ENCODE peak calls at places on chromosome 17, in ten cellular contexts. T, O, R, E, V, Q, J, A, Z and N are unnamed samples.

GRCh38 chr17:38853292-38854219 is at the start of gene RPL23:
- DNase-seq in T (peak; percentile 82), Z (peak; percentile 98), Q (peak; percentile 99), J (peak; percentile 93), R (peak; percentile 95), V (peak; percentile 99), A (peak; percentile 87), O (peak; percentile 98), E (peak; percentile 97), N (peak; percentile 97)

GRCh38 chr17:82767041-82767754 is 15.3 kb downstream of the TBCD start:
- DNase-seq in Z (no peak), A (no peak), Q (peak; percentile 71), O (peak; percentile 56), E (peak; percentile 65), V (peak; percentile 55), R (no peak), J (no peak), T (no peak), N (no peak)

GRCh38 chr17:40538019-40538935 is 27.0 kb downstream of the CCR7 start:
- DNase-seq in O (no peak), T (no peak), V (no peak), Q (no peak), R (peak; percentile 68), E (peak; percentile 89), J (peak; percentile 36), Z (peak; percentile 70), A (no peak), N (peak; percentile 95)

GRCh38 chr17:78924481-78925151 is 571 bp downstream of the TIMP2 start:
- DNase-seq in T (no peak), R (no peak), Z (no peak), J (peak; percentile 70), V (peak; percentile 43), E (no peak), O (peak; percentile 42), A (no peak), Q (peak; percentile 53), N (peak; percentile 22)

GRCh38 chr17:75513667-75514052 is 1.7 kb downstream of the CASKIN2 start:
- DNase-seq in E (no peak), O (no peak), T (no peak), R (no peak), V (no peak), Z (no peak), J (no peak), A (no peak), Q (no peak), N (no peak)

GRCh38 chr17:9522074-9522473 is 53.5 kb downstream of the STX8 start:
- DNase-seq in T (no peak), V (peak; percentile 53), A (no peak), O (peak; percentile 48), R (peak; percentile 15), Q (peak; percentile 62), J (no peak), E (no peak), Z (no peak), N (no peak)

GRCh38 chr17:13581925-13582324 is 19.8 kb downstream of the HS3ST3A1 start:
- DNase-seq in A (no peak), T (no peak), V (no peak), R (no peak), Q (no peak), E (no peak), J (no peak), O (no peak), Z (no peak), N (no peak)

GRCh38 chr17:20920813-20921199 is 122.0 kb downstream of the USP22 start:
- DNase-seq in E (no peak), J (no peak), O (no peak), T (no peak), Z (no peak), Q (no peak), A (no peak), V (no peak), R (no peak), N (no peak)

GRCh38 chr17:81422776-81423697 is 27.8 kb downstream of the BAHCC1 start:
- DNase-seq in V (peak; percentile 93), Q (peak; percentile 91), J (peak; percentile 85), R (peak; percentile 63), Z (peak; percentile 92), E (peak; percentile 84), O (peak; percentile 50), T (no peak), A (no peak), N (peak; percentile 94)

GRCh38 chr17:34980681-34981537 is 597 bp downstream of the LIG3 start:
- DNase-seq in R (peak; percentile 53), Z (peak; percentile 91), O (peak; percentile 76), E (peak; percentile 81), Q (peak; percentile 87), V (peak; percentile 77), J (no peak), A (peak; percentile 27), T (peak; percentile 55), N (peak; percentile 71)

GRCh38 chr17:83103200-83103937 is 24.0 kb downstream of the METRNL start:
- DNase-seq in Z (peak; percentile 90), Q (peak; percentile 63), V (no peak), E (peak; percentile 94), O (no peak), J (peak; percentile 89), A (no peak), R (peak; percentile 85), T (no peak), N (peak; percentile 87)

GRCh38 chr17:17159571-17159970 is 46.6 kb downstream of the PLD6 start:
- DNase-seq in A (no peak), O (no peak), E (no peak), V (no peak), T (no peak), J (no peak), Q (no peak), Z (no peak), R (no peak), N (no peak)